ENCODE peak calls at places on chromosomes 1 and 21, in five cellular contexts. B, F, S, R and Z are unnamed samples.

GRCh38 chr1:59292557-59292956 is 4.3 kb upstream of the FGGY start:
- DNase-seq in B (no peak), F (no peak), S (no peak), R (peak; percentile 10), Z (peak; percentile 42)

GRCh38 chr1:36624466-36624865 is 141.8 kb upstream of the CSF3R start:
- DNase-seq in B (no peak), F (no peak), S (no peak), R (no peak), Z (no peak)

GRCh38 chr1:169368406-169368769 is 393 bp downstream of the BLZF1 start:
- DNase-seq in B (peak; percentile 11), F (peak; percentile 15), S (no peak), R (peak; percentile 2), Z (peak; percentile 17)

GRCh38 chr1:25819496-25820246 is at the start of gene MTFR1L:
- DNase-seq in B (peak; percentile 86), F (peak; percentile 75), S (peak; percentile 81), R (peak; percentile 92), Z (peak; percentile 93)

GRCh38 chr1:177937931-177938330 is 31.9 kb downstream of the SEC16B start:
- DNase-seq in B (no peak), F (no peak), S (no peak), R (no peak), Z (peak; percentile 47)

GRCh38 chr1:177170756-177171535 is at the start of gene BRINP2:
- DNase-seq in B (no peak), F (peak; percentile 88), S (no peak), R (no peak), Z (peak; percentile 71)

GRCh38 chr21:41011968-41012367 is 156.0 kb upstream of the BACE2 start:
- DNase-seq in B (no peak), F (no peak), S (no peak), R (no peak), Z (no peak)

GRCh38 chr1:41394918-41395598 is 33.8 kb downstream of the FOXO6 start:
- DNase-seq in B (no peak), F (no peak), S (no peak), R (no peak), Z (no peak)

GRCh38 chr1:111222308-111223125 is 5.0 kb upstream of the CHI3L2 start:
- DNase-seq in B (peak; percentile 57), F (peak; percentile 29), S (peak; percentile 83), R (peak; percentile 65), Z (peak; percentile 84)

GRCh38 chr1:230977781-230978490 is 725 bp downstream of the TTC13 start:
- DNase-seq in B (peak; percentile 2), F (peak; percentile 56), S (peak; percentile 46), R (no peak), Z (peak; percentile 35)

GRCh38 chr1:198830397-198830796 is 191.6 kb downstream of the PTPRC start:
- DNase-seq in B (no peak), F (no peak), S (no peak), R (no peak), Z (no peak)